ENCODE peak calls at places on chromosomes 13 and 19, in four cellular contexts. O, T, Z and R are unnamed samples.

GRCh38 chr19:46081928-46082727 is 41.3 kb upstream of the IGFL4 start:
- DNase-seq in Z (peak), O (peak), T (no peak), R (no peak)

GRCh38 chr19:42269518-42270345 is 680 bp downstream of the CIC start:
- DNase-seq in Z (no peak), O (no peak), T (peak), R (peak)

GRCh38 chr19:29812080-29812880 is 489 bp downstream of the CCNE1 start:
- DNase-seq in T (peak), Z (no peak), O (peak), R (peak)

GRCh38 chr13:28705734-28706133 is 13.0 kb downstream of the SLC46A3 start:
- DNase-seq in T (no peak), O (no peak), Z (no peak), R (no peak)

GRCh38 chr19:16070366-16070990 is 5.8 kb upstream of the TPM4 start:
- DNase-seq in T (peak), Z (peak), O (peak), R (peak)

GRCh38 chr13:109862627-109863026 is 76.2 kb upstream of the IRS2 start:
- DNase-seq in T (no peak), Z (peak), O (no peak), R (no peak)

GRCh38 chr13:87810391-87810801 is 139.2 kb downstream of the SLITRK5 start:
- DNase-seq in Z (peak), T (no peak), O (peak), R (no peak)

GRCh38 chr13:27578121-27579030 is 42.0 kb downstream of the LNX2 start:
- DNase-seq in O (no peak), T (no peak), Z (peak), R (no peak)

GRCh38 chr13:19845758-19846157 is 17.7 kb downstream of the ZMYM5 start:
- DNase-seq in T (peak), Z (peak), O (no peak), R (no peak)

GRCh38 chr19:41327499-41328156 is 17.7 kb downstream of the CCDC97 start:
- DNase-seq in O (peak), T (peak), Z (peak), R (peak)

GRCh38 chr19:40423227-40423566 is 2.6 kb downstream of the SERTAD1 start:
- DNase-seq in O (no peak), Z (no peak), T (no peak), R (no peak)

GRCh38 chr13:30441304-30441703 is 19.0 kb downstream of the UBE2L5 start:
- DNase-seq in T (no peak), O (peak), Z (peak), R (no peak)

GRCh38 chr13:62846302-62846701 is 1430.7 kb upstream of the PCDH20 start:
- DNase-seq in O (no peak), T (no peak), Z (peak), R (no peak)

GRCh38 chr19:31066385-31066784 is 282.9 kb downstream of the TSHZ3 start:
- DNase-seq in O (no peak), T (no peak), Z (peak), R (no peak)

GRCh38 chr19:13043285-13043684 is 48.0 kb downstream of the NFIX start:
- DNase-seq in O (peak), Z (no peak), T (no peak), R (no peak)

GRCh38 chr19:14114854-14115253 is 2.7 kb downstream of the PRKACA start:
- DNase-seq in Z (no peak), T (peak), O (peak), R (peak)

GRCh38 chr19:39497850-39498261 is 891 bp upstream of the DLL3 start:
- DNase-seq in T (peak), Z (no peak), O (peak), R (no peak)

DNA sequence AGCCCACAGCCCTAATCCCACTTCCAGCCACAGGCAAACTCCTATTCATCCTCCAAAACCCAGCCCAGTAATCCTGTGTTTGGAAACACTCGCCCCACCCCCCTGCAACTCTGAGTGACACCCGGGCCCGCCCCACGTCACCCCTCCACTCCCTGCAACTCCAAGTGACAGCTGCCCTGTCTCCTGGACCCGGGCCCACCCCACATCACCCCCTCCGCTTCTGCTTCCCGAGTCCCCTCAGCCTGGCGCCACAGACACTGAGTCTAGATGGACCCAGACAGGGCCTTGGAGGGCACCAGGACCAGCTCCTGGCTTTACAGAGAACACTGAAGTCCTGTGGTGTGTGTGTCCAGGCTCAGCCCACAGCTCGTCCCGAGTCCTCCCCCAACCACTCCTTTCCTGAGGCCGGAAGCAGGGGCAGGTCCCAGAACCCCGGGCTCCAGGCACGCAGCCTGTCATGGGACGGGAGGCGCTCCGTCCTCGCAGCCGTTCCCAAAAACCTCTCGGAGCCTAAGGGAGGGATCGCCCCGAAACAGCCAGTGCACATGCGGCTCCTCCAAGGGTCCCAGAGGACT is 7.7 kb downstream of the REXO1 start:
- DNase-seq in O (no peak), Z (no peak), T (no peak), R (no peak)
- H3K4me3 ChIP-seq in O (no peak), Z (no peak), T (no peak), R (peak)

GRCh38 chr19:2540646-2541454 is 64.9 kb downstream of the GADD45B start:
- DNase-seq in O (no peak), Z (peak), T (peak), R (peak)
- H3K4me3 ChIP-seq in O (no peak), Z (peak), T (no peak), R (peak)

GRCh38 chr13:35994131-35994966 is 136.8 kb downstream of the DCLK1 start:
- DNase-seq in Z (peak), O (no peak), T (peak), R (peak)
- H3K4me3 ChIP-seq in Z (no peak), O (no peak), T (no peak), R (no peak)

DNA sequence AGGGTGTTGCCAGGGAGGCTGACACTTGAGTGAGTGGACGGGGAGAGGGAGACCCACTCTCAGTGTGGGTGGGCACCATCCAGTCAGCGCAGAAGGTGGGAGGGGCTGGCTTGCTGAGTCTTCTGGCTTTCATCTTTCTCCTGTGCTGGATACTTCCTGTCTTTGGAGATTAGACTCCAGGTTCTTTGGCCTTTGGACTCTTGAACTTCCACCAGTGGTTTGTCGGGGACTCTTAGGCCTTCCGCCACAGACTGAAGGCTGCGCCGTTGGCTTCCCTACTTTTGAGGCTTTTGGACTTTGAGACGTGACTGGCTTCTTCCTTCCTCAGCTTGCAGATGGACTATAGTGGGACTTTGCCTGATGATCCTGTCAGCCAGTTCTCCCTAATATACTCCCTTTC is 4.3 kb upstream of the LENG8 start:
- DNase-seq in T (peak), Z (no peak), O (no peak), R (no peak)
- H3K4me3 ChIP-seq in T (no peak), Z (no peak), O (no peak), R (no peak)

GRCh38 chr19:54905411-54905810 is 537 bp upstream of the NCR1 start:
- DNase-seq in Z (no peak), O (no peak), T (no peak), R (no peak)
- H3K4me3 ChIP-seq in Z (no peak), O (no peak), T (no peak), R (no peak)

GRCh38 chr19:50817941-50818858 is 5.4 kb downstream of the KLK1 start:
- DNase-seq in O (peak), Z (no peak), T (no peak), R (peak)
- H3K4me3 ChIP-seq in O (peak), Z (peak), T (no peak), R (peak)

GRCh38 chr19:1854542-1855039 is 6.3 kb upstream of the REXO1 start:
- DNase-seq in Z (no peak), T (no peak), O (no peak), R (peak)
- H3K4me3 ChIP-seq in Z (no peak), T (no peak), O (peak), R (no peak)

GRCh38 chr19:1674293-1674679 is 21.9 kb upstream of the TCF3 start:
- DNase-seq in T (no peak), O (no peak), Z (no peak), R (no peak)

GRCh38 chr19:1672769-1673644 is 20.6 kb upstream of the TCF3 start:
- DNase-seq in Z (no peak), O (no peak), T (no peak), R (no peak)

GRCh38 chr19:1673645-1674292 is 21.4 kb upstream of the TCF3 start:
- DNase-seq in Z (no peak), O (no peak), T (no peak), R (no peak)

GRCh38 chr19:1671716-1672037 is 19.3 kb upstream of the TCF3 start:
- DNase-seq in Z (no peak), O (peak), T (no peak), R (no peak)

DNA sequence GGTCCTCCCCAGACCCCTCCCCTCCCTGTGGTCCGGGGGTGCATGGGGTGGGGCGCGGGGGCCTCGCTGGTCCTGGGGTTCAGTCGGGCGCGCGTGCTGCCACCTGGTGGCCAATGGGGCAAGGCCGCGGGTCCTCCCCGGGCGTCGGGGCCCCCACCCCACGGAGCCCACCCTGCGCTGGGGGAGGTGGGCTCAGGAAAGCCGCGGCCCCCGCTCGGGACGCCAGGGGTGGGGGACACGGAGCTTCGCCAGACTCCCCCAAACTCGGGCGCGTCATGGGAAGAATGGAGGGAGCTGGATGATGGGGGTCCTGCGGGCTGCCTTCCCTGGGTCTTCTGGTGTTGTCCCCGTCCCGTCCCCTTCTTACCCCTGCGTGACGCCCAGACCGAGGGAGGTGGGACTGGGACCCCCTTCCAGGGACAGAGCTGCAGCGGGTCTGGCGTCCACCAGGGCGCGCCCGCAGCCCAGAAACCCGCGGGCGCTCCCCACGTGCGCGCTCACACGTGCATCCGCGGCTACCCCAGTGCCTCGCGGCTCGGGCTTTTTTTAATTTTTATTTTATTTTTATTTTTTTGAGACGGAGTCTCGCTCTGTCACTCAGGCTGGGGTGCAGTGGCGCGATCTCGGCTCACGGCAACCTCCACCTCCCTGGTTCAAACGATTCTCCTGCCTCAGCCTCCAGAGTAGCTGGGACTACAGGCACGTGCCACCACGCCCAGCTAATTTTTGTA is 19.8 kb upstream of the TCF3 start:
- DNase-seq in T (no peak), O (peak), Z (no peak), R (no peak)
- H3K4me3 ChIP-seq in T (no peak), O (peak), Z (peak), R (peak)